ENCODE peak calls at places on chromosomes 3 and 15, in nine cellular contexts. T, U, S, R, P, Z, H, F and X are unnamed samples.

GRCh38 chr15:53114960-53115359 is 324.8 kb upstream of the ONECUT1 start:
- ATAC-seq in T (no peak), U (no peak), S (no peak), R (no peak), P (no peak), Z (no peak), H (no peak), F (no peak), X (no peak)

GRCh38 chr15:61415617-61416120 is 186.6 kb upstream of the RORA start:
- ATAC-seq in T (no peak), U (no peak), S (no peak), R (no peak), P (no peak), Z (no peak), H (no peak), F (no peak), X (no peak)

GRCh38 chr3:108403921-108404320 is 106.5 kb downstream of the MYH15 start:
- ATAC-seq in T (no peak), U (no peak), S (no peak), R (no peak), P (no peak), Z (no peak), H (no peak), F (no peak), X (no peak)

GRCh38 chr15:81126887-81127286 is 7.2 kb upstream of the CFAP161 start:
- ATAC-seq in T (no peak), U (no peak), S (no peak), R (no peak), P (no peak), Z (no peak), H (no peak), F (no peak), X (no peak)

GRCh38 chr3:124117486-124117885 is 125.6 kb upstream of the ROPN1 start:
- ATAC-seq in T (no peak), U (peak; percentile 44), S (no peak), R (peak; percentile 58), P (peak; percentile 51), Z (no peak), H (no peak), F (no peak), X (no peak)

GRCh38 chr3:112671930-112672715 is 31.2 kb upstream of the CCDC80 start:
- ATAC-seq in T (no peak), U (no peak), S (no peak), R (no peak), P (peak; percentile 45), Z (peak; percentile 29), H (no peak), F (peak; percentile 60), X (peak; percentile 35)

GRCh38 chr15:89164712-89165211 is 56.6 kb downstream of the RLBP1 start:
- ATAC-seq in T (no peak), U (peak; percentile 48), S (no peak), R (no peak), P (peak; percentile 85), Z (peak; percentile 73), H (no peak), F (peak; percentile 49), X (no peak)

GRCh38 chr3:115766587-115767492 is 143.5 kb downstream of the GAP43 start:
- ATAC-seq in T (peak; percentile 90), U (peak; percentile 40), S (peak; percentile 46), R (no peak), P (no peak), Z (no peak), H (no peak), F (no peak), X (no peak)

GRCh38 chr3:100151024-100151707 is 36.9 kb upstream of the FILIP1L start:
- ATAC-seq in T (no peak), U (no peak), S (no peak), R (no peak), P (peak; percentile 64), Z (peak; percentile 31), H (no peak), F (no peak), X (no peak)

GRCh38 chr15:90090226-90090848 is 11.9 kb downstream of the IDH2 start:
- ATAC-seq in T (no peak), U (no peak), S (no peak), R (no peak), P (no peak), Z (no peak), H (no peak), F (no peak), X (no peak)

GRCh38 chr3:49794431-49794830 is 5.2 kb downstream of the CDHR4 start:
- ATAC-seq in T (no peak), U (no peak), S (no peak), R (no peak), P (no peak), Z (no peak), H (no peak), F (no peak), X (no peak)

GRCh38 chr3:183247190-183247589 is 5.9 kb upstream of the B3GNT5 start:
- ATAC-seq in T (no peak), U (no peak), S (no peak), R (no peak), P (no peak), Z (no peak), H (no peak), F (no peak), X (no peak)

GRCh38 chr3:135918600-135918999 is 46.9 kb upstream of the PPP2R3A start:
- ATAC-seq in T (peak; percentile 48), U (peak; percentile 75), S (peak; percentile 82), R (no peak), P (peak; percentile 65), Z (peak; percentile 76), H (no peak), F (peak; percentile 51), X (no peak)

GRCh38 chr15:70509282-70510272 is 253.8 kb downstream of the UACA start:
- ATAC-seq in T (no peak), U (peak; percentile 4), S (no peak), R (peak; percentile 19), P (no peak), Z (no peak), H (no peak), F (no peak), X (peak; percentile 34)

GRCh38 chr15:72070817-72071447 is 47.0 kb downstream of the MYO9A start:
- ATAC-seq in T (no peak), U (no peak), S (no peak), R (no peak), P (no peak), Z (no peak), H (peak; percentile 37), F (no peak), X (no peak)

GRCh38 chr15:36897834-36898233 is 202.5 kb downstream of the MEIS2 start:
- ATAC-seq in T (no peak), U (no peak), S (no peak), R (no peak), P (no peak), Z (no peak), H (no peak), F (no peak), X (no peak)

GRCh38 chr3:72395654-72396415 is 452.4 kb downstream of the SHQ1 start:
- ATAC-seq in T (no peak), U (no peak), S (no peak), R (no peak), P (no peak), Z (no peak), H (no peak), F (no peak), X (no peak)

GRCh38 chr15:66766282-66767228 is 64.5 kb downstream of the SMAD6 start:
- ATAC-seq in T (peak; percentile 30), U (no peak), S (peak; percentile 1), R (no peak), P (no peak), Z (no peak), H (no peak), F (no peak), X (peak; percentile 19)

GRCh38 chr3:8560608-8561007 is 59.0 kb downstream of the LMCD1 start:
- ATAC-seq in T (peak; percentile 41), U (peak; percentile 51), S (no peak), R (no peak), P (peak; percentile 20), Z (no peak), H (no peak), F (no peak), X (no peak)

GRCh38 chr3:100682056-100682853 is 27.0 kb upstream of the TFG start:
- ATAC-seq in T (peak; percentile 63), U (peak; percentile 69), S (no peak), R (peak; percentile 70), P (no peak), Z (peak; percentile 74), H (no peak), F (peak; percentile 36), X (peak; percentile 66)

GRCh38 chr15:38941399-38941953 is 376.9 kb upstream of the RASGRP1 start:
- ATAC-seq in T (peak; percentile 18), U (no peak), S (no peak), R (no peak), P (no peak), Z (peak; percentile 36), H (no peak), F (no peak), X (no peak)

GRCh38 chr3:175224051-175224450 is 364.9 kb downstream of the NAALADL2 start:
- ATAC-seq in T (no peak), U (no peak), S (peak; percentile 57), R (no peak), P (peak; percentile 65), Z (no peak), H (no peak), F (no peak), X (no peak)

GRCh38 chr15:64699767-64700388 is 75.5 kb downstream of the RBPMS2 start:
- ATAC-seq in T (no peak), U (peak; percentile 70), S (no peak), R (no peak), P (peak; percentile 42), Z (peak; percentile 4), H (no peak), F (peak; percentile 28), X (no peak)

GRCh38 chr3:183224581-183224980 is 28.5 kb upstream of the B3GNT5 start:
- ATAC-seq in T (no peak), U (no peak), S (no peak), R (no peak), P (no peak), Z (no peak), H (no peak), F (no peak), X (peak; percentile 91)

GRCh38 chr3:72776-73175 is 123.8 kb upstream of the CHL1 start:
- ATAC-seq in T (no peak), U (no peak), S (no peak), R (no peak), P (peak; percentile 60), Z (peak; percentile 94), H (no peak), F (peak; percentile 80), X (no peak)

GRCh38 chr3:50264389-50264963 is 4.5 kb upstream of the SEMA3B start:
- ATAC-seq in T (peak; percentile 2), U (peak; percentile 61), S (peak; percentile 45), R (peak; percentile 36), P (peak; percentile 53), Z (peak; percentile 77), H (no peak), F (peak; percentile 77), X (no peak)